ENCODE peak calls at places on chromosome 20, in eight cellular contexts. E is mesenchymal stem cell; J is tibial artery; H is ovary; Z is CD8-positive, alpha-beta T cell; L is PC-9; X is mucosa of descending colon; B is heart left ventricle. W is an unnamed sample. For H3K9me3, the result is how much of the 10 kb centered on the place peaks cover.

GRCh38 chr20:43667341-43668132 is 623 bp downstream of the MYBL2 start:
- DNase-seq in H (no peak), E (peak), X (peak), J (no peak), B (no peak), L (no peak), Z (no peak), W (no peak)

GRCh38 chr20:53842301-53843099 is 227.9 kb downstream of the BCAS1 start:
- DNase-seq in J (no peak), Z (peak), X (no peak), E (no peak), B (no peak), H (no peak), L (no peak), W (no peak)

GRCh38 chr20:49851234-49851755 is 38.7 kb downstream of the SLC9A8 start:
- DNase-seq in H (no peak), L (no peak), J (peak), Z (no peak), B (no peak), E (peak), X (no peak), W (no peak)

GRCh38 chr20:9407805-9408421 is 106.5 kb upstream of the LAMP5 start:
- DNase-seq in E (peak), H (peak), J (no peak), Z (peak), B (no peak), X (no peak), L (peak), W (no peak)

GRCh38 chr20:32581839-32582658 is 3.1 kb downstream of the NOL4L start:
- DNase-seq in B (no peak), E (no peak), H (no peak), Z (no peak), X (no peak), L (no peak), J (no peak), W (peak)

GRCh38 chr20:12199703-12200102 is 282.0 kb downstream of the BTBD3 start:
- DNase-seq in J (no peak), E (no peak), B (no peak), H (no peak), X (no peak), L (no peak), Z (no peak), W (no peak)

GRCh38 chr20:54025166-54025835 is 45.1 kb downstream of the BCAS1 start:
- DNase-seq in J (no peak), B (no peak), H (no peak), E (no peak), L (no peak), Z (no peak), X (no peak), W (no peak)

GRCh38 chr20:52219441-52219840 is 27.9 kb upstream of the ZFP64 start:
- DNase-seq in X (no peak), Z (no peak), H (no peak), B (no peak), E (peak), L (peak), J (no peak), W (no peak)

GRCh38 chr20:22080985-22081384 is 375.5 kb downstream of the PAX1 start:
- DNase-seq in Z (no peak), B (no peak), H (no peak), L (no peak), E (no peak), X (no peak), J (no peak), W (no peak)

GRCh38 chr20:1867495-1868260 is 27.5 kb upstream of the SIRPA start:
- DNase-seq in X (no peak), J (no peak), Z (no peak), E (no peak), B (no peak), L (no peak), H (no peak), W (no peak)
- H3K9me3 ChIP-seq in X (under half), J (under half), Z (under half), E (under half), B (under half), L (under half), H (under half), W (under half)

GRCh38 chr20:19718880-19719279 is 39.2 kb upstream of the RIN2 start:
- DNase-seq in L (no peak), B (no peak), J (no peak), X (no peak), Z (no peak), E (no peak), H (no peak), W (no peak)

GRCh38 chr20:19720991-19721390 is 37.1 kb upstream of the RIN2 start:
- DNase-seq in J (no peak), E (no peak), L (no peak), H (no peak), Z (no peak), B (no peak), X (no peak), W (no peak)

GRCh38 chr20:19727251-19727847 is 30.7 kb upstream of the RIN2 start:
- DNase-seq in B (no peak), X (no peak), Z (no peak), H (no peak), L (no peak), E (no peak), J (no peak), W (no peak)

GRCh38 chr20:19726126-19726525 is 31.9 kb upstream of the RIN2 start:
- DNase-seq in J (no peak), E (no peak), B (no peak), Z (no peak), X (no peak), L (no peak), H (no peak), W (no peak)

GRCh38 chr20:19723834-19724430 is 34.1 kb upstream of the RIN2 start:
- DNase-seq in H (no peak), J (no peak), B (no peak), L (no peak), Z (no peak), X (no peak), E (no peak), W (no peak)
- H3K9me3 ChIP-seq in H (under half), J (under half), B (under half), L (under half), Z (under half), X (under half), E (under half), W (under half)

GRCh38 chr20:31449511-31450128 is 9.2 kb downstream of the DEFB123 start:
- DNase-seq in E (no peak), X (no peak), Z (no peak), B (no peak), J (no peak), L (no peak), H (no peak), W (no peak)

GRCh38 chr20:31446084-31446819 is 5.8 kb downstream of the DEFB123 start:
- DNase-seq in E (no peak), J (no peak), H (no peak), L (no peak), Z (no peak), X (no peak), B (no peak), W (no peak)
- H3K9me3 ChIP-seq in E (under half), J (under half), H (under half), L (under half), Z (under half), X (under half), B (under half), W (under half)

GRCh38 chr20:62301111-62301668 is 1.6 kb upstream of the ADRM1 start:
- DNase-seq in E (no peak), X (no peak), H (no peak), L (no peak), Z (no peak), B (no peak), J (no peak), W (peak)

GRCh38 chr20:62300319-62300718 is 2.5 kb upstream of the ADRM1 start:
- DNase-seq in H (no peak), L (no peak), X (no peak), B (no peak), E (no peak), Z (peak), J (no peak), W (peak)

GRCh38 chr20:62301773-62302340 is 940 bp upstream of the ADRM1 start:
- DNase-seq in E (peak), Z (peak), H (peak), L (peak), X (peak), J (peak), B (peak), W (peak)

GRCh38 chr20:62298577-62299249 is 4.1 kb upstream of the ADRM1 start:
- DNase-seq in E (no peak), J (no peak), B (no peak), H (no peak), Z (peak), X (no peak), L (no peak), W (no peak)

DNA sequence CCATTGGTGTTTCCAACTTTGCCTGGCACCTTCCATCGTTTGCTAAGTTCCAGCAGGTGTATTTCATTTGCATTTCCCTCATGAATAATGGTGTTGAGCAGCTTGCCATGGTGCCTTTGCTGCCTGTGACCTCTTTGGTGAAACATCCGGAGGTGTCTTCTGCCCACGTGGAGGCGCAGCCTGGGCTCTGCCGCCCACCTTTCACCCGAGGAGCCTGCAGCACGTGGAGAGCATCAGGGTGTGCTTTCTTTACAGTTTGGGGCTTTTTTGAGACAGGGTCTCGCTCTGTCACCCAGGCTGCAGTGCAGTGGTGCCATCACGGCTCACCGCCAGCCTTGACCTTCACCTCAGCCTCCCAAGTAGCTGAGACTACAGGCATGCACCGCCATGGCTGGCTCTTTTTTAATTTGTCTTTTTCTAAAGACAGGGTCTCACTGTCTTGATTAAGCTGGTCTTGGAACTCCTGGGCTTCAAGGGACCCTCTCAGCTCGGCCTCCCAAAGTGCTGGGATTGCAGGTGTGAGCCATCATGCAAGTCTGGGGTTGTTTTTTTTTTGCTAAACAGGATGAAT is 3.0 kb upstream of the ADRM1 start:
- DNase-seq in E (no peak), X (no peak), L (no peak), Z (peak), H (no peak), B (no peak), J (no peak), W (no peak)
- H3K9me3 ChIP-seq in E (under half), X (under half), L (under half), Z (under half), H (under half), B (under half), J (under half), W (under half)

DNA sequence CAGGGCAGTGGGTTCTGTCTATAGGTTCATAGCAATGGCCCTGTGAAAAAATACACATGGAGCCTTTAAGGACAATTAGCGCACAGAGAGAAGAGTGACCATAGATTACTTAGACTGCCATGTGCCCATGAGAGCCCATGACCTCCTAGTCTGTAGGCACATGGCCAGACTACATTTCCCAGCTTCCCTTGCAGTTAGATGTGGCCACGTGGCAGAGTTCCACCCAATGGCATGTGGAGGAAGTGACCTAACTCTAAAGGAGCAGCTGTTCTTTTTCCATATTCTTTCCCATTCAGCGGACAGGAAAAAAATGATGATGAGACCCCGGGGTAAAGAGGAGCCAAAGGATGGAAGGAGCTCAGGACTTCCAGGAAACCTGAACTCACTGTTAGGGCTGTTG is 116.7 kb downstream of the CBLN4 start:
- DNase-seq in E (no peak), Z (no peak), L (no peak), H (no peak), B (no peak), X (no peak), J (no peak), W (no peak)
- H3K9me3 ChIP-seq in E (under half), Z (under half), L (under half), H (under half), B (under half), X (under half), J (under half), W (under half)

GRCh38 chr20:56217820-56218219 is 30.7 kb upstream of the MC3R start:
- DNase-seq in J (no peak), Z (no peak), E (no peak), L (peak), H (no peak), B (no peak), X (no peak), W (no peak)

GRCh38 chr20:56212071-56212470 is 36.5 kb upstream of the MC3R start:
- DNase-seq in J (no peak), E (no peak), X (no peak), Z (no peak), H (no peak), L (peak), B (no peak), W (no peak)

GRCh38 chr20:56211051-56211450 is 37.5 kb upstream of the MC3R start:
- DNase-seq in J (no peak), Z (no peak), L (no peak), B (no peak), H (no peak), E (no peak), X (no peak), W (no peak)

GRCh38 chr20:56215115-56215514 is 33.4 kb upstream of the MC3R start:
- DNase-seq in L (no peak), Z (no peak), J (no peak), H (no peak), B (no peak), E (no peak), X (no peak), W (no peak)
- H3K9me3 ChIP-seq in L (under half), Z (under half), J (under half), H (under half), B (under half), E (under half), X (under half), W (under half)

GRCh38 chr20:41592516-41593192 is 25.5 kb downstream of the CHD6 start:
- DNase-seq in L (no peak), J (no peak), Z (no peak), X (no peak), B (no peak), H (no peak), E (no peak), W (no peak)

GRCh38 chr20:41587956-41588355 is 30.2 kb downstream of the CHD6 start:
- DNase-seq in B (no peak), H (no peak), Z (no peak), E (no peak), J (no peak), L (no peak), X (no peak), W (no peak)

GRCh38 chr20:41587523-41587922 is 30.7 kb downstream of the CHD6 start:
- DNase-seq in H (no peak), B (no peak), J (no peak), X (no peak), E (no peak), L (no peak), Z (no peak), W (no peak)

DNA sequence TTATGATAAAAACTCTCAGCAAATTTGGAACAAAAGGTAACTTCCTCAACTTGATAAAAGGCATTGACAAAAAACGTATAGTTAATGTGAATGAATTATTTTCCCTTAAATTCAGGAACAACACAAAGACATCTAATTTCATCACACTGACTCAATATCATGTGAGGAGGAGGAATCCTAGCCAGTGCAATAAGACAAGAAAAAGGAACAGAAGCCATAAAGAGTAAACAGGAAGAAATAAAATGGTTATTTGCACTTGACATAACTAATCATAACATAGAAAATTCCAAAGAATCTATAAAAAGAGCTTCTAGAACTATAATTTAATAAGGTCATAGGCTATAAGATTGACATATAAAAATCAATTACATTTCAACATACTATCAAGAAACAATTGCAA is 31.4 kb downstream of the CHD6 start:
- DNase-seq in L (no peak), J (no peak), E (no peak), X (no peak), Z (no peak), H (no peak), B (no peak), W (no peak)
- H3K9me3 ChIP-seq in L (under half), J (under half), E (under half), X (under half), Z (under half), H (under half), B (under half), W (under half)